ENCODE peak calls at places on chromosomes 11 and 22, in four cellular contexts. G is HepG2, X is HEK293T, Q is K562. C is an unnamed sample.

GRCh38 chr11:126485986-126486635 is 130.6 kb downstream of the ST3GAL4 start:
- DNase-seq in G (no peak), X (no peak), Q (no peak), C (no peak)

GRCh38 chr11:123184531-123184930 is 10.5 kb downstream of the CLMP start:
- DNase-seq in G (no peak), X (no peak), Q (no peak), C (no peak)

GRCh38 chr22:42684462-42685195 is 35.4 kb upstream of the CYB5R3 start:
- DNase-seq in G (no peak), X (no peak), Q (no peak), C (no peak)

GRCh38 chr11:87901366-87901765 is 273.9 kb downstream of the RAB38 start:
- DNase-seq in G (no peak), X (no peak), Q (no peak), C (no peak)

GRCh38 chr11:76408171-76408965 is 27.2 kb downstream of the GVQW3 start:
- DNase-seq in G (no peak), X (no peak), Q (no peak), C (no peak)

GRCh38 chr11:11742486-11742885 is 99.3 kb upstream of the USP47 start:
- DNase-seq in G (no peak), X (no peak), Q (no peak), C (no peak)

GRCh38 chr22:23522642-23523251 is 57.3 kb downstream of the IGLL1 start:
- DNase-seq in G (peak), X (peak), Q (peak), C (no peak)

GRCh38 chr11:105296806-105297205 is 157.2 kb upstream of the CARD18 start:
- DNase-seq in G (no peak), X (no peak), Q (no peak), C (no peak)

GRCh38 chr22:49328076-49328475 is 499.6 kb downstream of the BRD1 start:
- DNase-seq in G (no peak), X (no peak), Q (no peak), C (no peak)

GRCh38 chr11:14443642-14444041 is 56.0 kb downstream of the COPB1 start:
- DNase-seq in G (peak), X (no peak), Q (no peak), C (no peak)

GRCh38 chr11:133477263-133477625 is 55.1 kb downstream of the OPCML start:
- DNase-seq in G (no peak), X (no peak), Q (no peak), C (no peak)

GRCh38 chr11:133474461-133474860 is 57.8 kb downstream of the OPCML start:
- DNase-seq in G (no peak), X (no peak), Q (no peak), C (no peak)

GRCh38 chr11:133479209-133479608 is 53.1 kb downstream of the OPCML start:
- DNase-seq in G (no peak), X (no peak), Q (no peak), C (no peak)

GRCh38 chr11:133476570-133477262 is 55.6 kb downstream of the OPCML start:
- DNase-seq in G (no peak), X (no peak), Q (no peak), C (peak)
- TF ChIP-seq SP1 in G (no peak), X (no peak), Q (no peak), C (no peak)

DNA sequence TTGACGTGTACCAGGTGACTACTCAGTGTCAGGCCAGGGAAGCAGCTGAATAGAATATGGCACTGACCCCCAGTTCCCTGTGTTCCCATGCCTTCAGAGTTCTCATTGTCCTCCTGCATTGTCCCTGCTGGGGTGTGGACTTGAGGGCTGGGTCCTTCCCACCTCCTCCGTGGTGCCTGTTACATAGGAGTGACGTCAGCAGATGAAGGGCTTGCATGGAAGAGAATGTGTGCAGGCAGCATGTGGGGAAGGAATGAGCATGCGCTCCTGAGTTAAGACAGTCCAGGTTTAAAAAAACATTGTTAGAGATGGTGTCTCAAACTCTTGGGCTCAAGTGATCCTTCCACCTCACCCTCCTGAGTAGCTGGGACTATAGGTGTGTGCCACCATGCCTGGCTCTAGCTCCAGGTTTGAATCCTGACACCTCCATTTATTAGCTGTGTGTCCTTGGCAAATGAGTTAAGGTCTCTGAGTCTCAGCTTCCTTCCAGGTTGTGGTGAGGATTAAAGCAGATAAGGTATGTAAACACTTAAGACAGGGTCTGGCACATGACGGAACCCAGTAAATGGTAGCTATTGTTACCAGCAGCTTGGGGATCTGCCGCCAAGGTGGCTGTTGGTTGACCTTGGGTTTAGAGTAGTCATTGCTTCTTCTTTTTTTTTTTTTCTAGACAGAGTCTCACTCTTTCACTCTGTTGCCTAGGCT is 7.5 kb upstream of the SOX10 start:
- DNase-seq in G (no peak), X (no peak), Q (no peak), C (no peak)
- TF ChIP-seq ELF4 in G (no peak), X (no peak), Q (no peak), C (no peak)

GRCh38 chr11:33869511-33870422 is 22.1 kb downstream of the LMO2 start:
- DNase-seq in G (no peak), X (peak), Q (peak), C (peak)
- TF ChIP-seq SP1 in G (no peak), X (no peak), Q (no peak), C (no peak)

GRCh38 chr11:45771194-45771941 is 33.6 kb upstream of the SLC35C1 start:
- DNase-seq in G (peak), X (peak), Q (peak), C (peak)

GRCh38 chr11:45771942-45772522 is 32.9 kb upstream of the SLC35C1 start:
- DNase-seq in G (peak), X (peak), Q (peak), C (peak)

GRCh38 chr11:45774023-45774655 is 30.8 kb upstream of the SLC35C1 start:
- DNase-seq in G (no peak), X (no peak), Q (no peak), C (no peak)

GRCh38 chr11:45774786-45775185 is 30.2 kb upstream of the SLC35C1 start:
- DNase-seq in G (no peak), X (no peak), Q (no peak), C (no peak)

DNA sequence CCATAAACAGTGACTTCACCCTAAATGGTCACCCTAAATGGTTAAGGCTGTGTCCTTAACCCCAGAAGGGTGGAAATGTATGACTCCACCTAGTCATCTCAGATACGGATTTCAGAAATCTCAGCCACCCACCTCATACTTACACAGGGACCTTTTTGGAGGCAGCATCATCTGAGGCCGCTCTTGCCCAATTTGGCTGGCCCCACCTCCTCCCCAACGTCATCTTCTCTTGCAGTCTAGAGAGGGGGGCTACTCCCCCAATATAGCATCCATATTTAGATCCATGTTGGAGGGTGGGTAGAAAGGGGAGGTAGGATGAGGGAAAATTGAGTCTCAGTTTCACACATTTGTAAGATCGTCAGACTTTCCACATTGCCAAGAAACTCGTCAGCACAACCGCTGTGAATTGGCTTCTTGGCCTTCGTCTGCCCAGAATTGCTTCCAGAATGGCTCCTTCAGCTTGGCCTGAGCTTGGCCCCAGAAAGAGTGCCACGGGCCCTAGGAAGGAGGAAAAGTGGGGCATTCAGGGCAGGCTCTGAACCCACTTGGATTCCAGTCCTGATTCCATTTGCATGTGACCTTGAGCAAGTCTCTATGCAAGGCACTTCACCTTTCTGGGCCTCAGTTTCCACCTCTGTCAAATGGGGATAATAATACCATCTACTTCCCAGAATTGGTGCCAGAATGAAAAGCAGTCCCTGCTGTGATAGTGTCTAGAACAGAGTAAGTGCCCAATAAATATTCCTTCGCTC is 31.5 kb upstream of the SLC35C1 start:
- DNase-seq in G (no peak), X (no peak), Q (no peak), C (no peak)
- TF ChIP-seq ELF4 in G (no peak), X (no peak), Q (no peak), C (no peak)

DNA sequence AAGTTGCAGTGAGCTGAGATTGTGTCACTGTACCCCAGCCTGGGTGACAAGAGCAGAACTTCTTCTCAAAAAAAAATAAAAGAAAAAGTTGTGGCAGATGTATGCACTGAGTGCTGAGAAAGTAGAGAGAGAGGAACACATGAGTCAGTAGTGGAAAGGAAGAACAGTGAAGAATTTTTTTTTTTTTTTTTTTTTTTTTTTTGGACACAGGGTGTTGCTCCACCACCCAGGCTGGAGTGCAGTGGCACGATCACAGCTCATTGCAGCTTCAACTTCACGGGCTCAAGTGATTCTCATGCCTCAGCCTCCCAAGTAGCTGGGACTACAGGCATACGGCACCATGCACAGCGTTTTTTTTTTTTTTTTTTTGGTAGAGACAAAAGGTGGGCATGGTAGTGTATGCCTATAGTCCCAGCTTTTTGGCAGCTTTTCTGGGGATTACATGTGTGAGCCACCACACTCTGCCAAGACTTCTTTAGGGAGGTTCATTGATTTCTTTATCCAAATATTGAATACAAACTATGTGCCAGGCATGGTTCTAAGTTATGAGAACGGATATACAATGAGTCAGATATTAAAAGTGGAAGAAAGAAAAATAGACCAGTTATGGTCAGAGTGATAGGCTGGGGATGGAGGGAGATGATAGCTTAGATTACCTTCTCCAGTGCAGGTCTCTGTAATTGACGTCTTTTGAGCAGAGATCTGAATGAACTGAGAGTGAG is 62.0 kb downstream of the YAP1 start:
- DNase-seq in G (no peak), X (no peak), Q (no peak), C (no peak)
- TF ChIP-seq SP1 in G (no peak), X (no peak), Q (no peak), C (no peak)

DNA sequence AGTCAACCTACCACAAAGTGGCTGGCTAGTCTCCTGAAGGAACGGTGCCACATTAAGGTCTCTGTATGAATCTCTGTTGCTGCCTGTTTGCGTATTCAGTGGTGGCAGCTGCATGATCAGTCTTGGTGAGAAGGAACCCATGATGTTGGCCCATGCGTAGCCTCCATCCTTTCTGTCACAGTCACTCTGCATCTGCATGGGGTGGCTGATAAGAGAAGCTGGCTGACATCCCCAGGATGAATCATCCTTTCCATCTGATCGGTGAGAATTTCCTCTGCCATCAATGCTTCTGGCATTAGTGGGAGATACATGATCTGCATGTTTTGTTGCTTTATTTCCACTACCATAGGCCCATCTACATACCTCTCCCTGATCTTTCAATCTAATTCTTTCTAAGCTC is 199.0 kb upstream of the NECTIN1 start:
- DNase-seq in G (no peak), X (no peak), Q (peak), C (no peak)
- TF ChIP-seq ELF4 in G (no peak), X (no peak), Q (no peak), C (no peak)

GRCh38 chr11:1639102-1639620 is 9.6 kb downstream of the KRTAP5-5 start:
- DNase-seq in G (no peak), X (no peak), Q (no peak), C (no peak)
- TF ChIP-seq SP1 in G (no peak), X (no peak), Q (no peak), C (no peak)

C was measured in WTC11.